ENCODE peak calls at places on chromosomes 7 and 10, in ten cellular contexts. One of them, this sample, is unnamed.
A peak's percentile ranks its signal among the peaks of the same experiment; 100 is the strongest.

GRCh38 chr7:7650682-7651206 is 10.2 kb downstream of the UMAD1 start:
- DNase-seq in H1: no peak
- DNase-seq in IMR-90: no peak
- DNase-seq in adrenal gland: no peak
- DNase-seq in testis: no peak
- DNase-seq in prostate gland: no peak
- DNase-seq in ovary: no peak
- DNase-seq in sigmoid colon: no peak
- DNase-seq in gastrocnemius medialis: no peak
- DNase-seq in HCT116: no peak
- DNase-seq in this sample: no peak

GRCh38 chr10:34854147-34854601 is 39.1 kb upstream of the PARD3 start:
- DNase-seq in ovary: peak; percentile 58
- DNase-seq in HCT116: no peak
- DNase-seq in sigmoid colon: peak; percentile 62
- DNase-seq in prostate gland: peak; percentile 38
- DNase-seq in H1: no peak
- DNase-seq in adrenal gland: peak; percentile 24
- DNase-seq in IMR-90: peak; percentile 64
- DNase-seq in testis: peak; percentile 47
- DNase-seq in gastrocnemius medialis: no peak
- DNase-seq in this sample: no peak

GRCh38 chr7:19397917-19398316 is 252.7 kb upstream of the FERD3L start:
- DNase-seq in testis: no peak
- DNase-seq in adrenal gland: no peak
- DNase-seq in H1: no peak
- DNase-seq in ovary: no peak
- DNase-seq in IMR-90: peak; percentile 39
- DNase-seq in HCT116: no peak
- DNase-seq in gastrocnemius medialis: no peak
- DNase-seq in sigmoid colon: no peak
- DNase-seq in prostate gland: no peak
- DNase-seq in this sample: no peak

GRCh38 chr7:129990403-129991192 is 37.8 kb upstream of the UBE2H start:
- DNase-seq in H1: no peak
- DNase-seq in ovary: no peak
- DNase-seq in IMR-90: peak; percentile 25
- DNase-seq in gastrocnemius medialis: no peak
- DNase-seq in HCT116: no peak
- DNase-seq in sigmoid colon: no peak
- DNase-seq in adrenal gland: no peak
- DNase-seq in testis: no peak
- DNase-seq in prostate gland: no peak
- DNase-seq in this sample: no peak

GRCh38 chr7:7919449-7919945 is 49.1 kb upstream of the GLCCI1 start:
- DNase-seq in H1: no peak
- DNase-seq in prostate gland: no peak
- DNase-seq in IMR-90: no peak
- DNase-seq in sigmoid colon: no peak
- DNase-seq in HCT116: no peak
- DNase-seq in testis: no peak
- DNase-seq in ovary: no peak
- DNase-seq in gastrocnemius medialis: no peak
- DNase-seq in adrenal gland: no peak
- DNase-seq in this sample: no peak

GRCh38 chr10:95247881-95248583 is 42.8 kb downstream of the PDLIM1 start:
- DNase-seq in ovary: no peak
- DNase-seq in IMR-90: no peak
- DNase-seq in HCT116: no peak
- DNase-seq in adrenal gland: peak; percentile 8
- DNase-seq in prostate gland: peak; percentile 55
- DNase-seq in sigmoid colon: no peak
- DNase-seq in H1: no peak
- DNase-seq in testis: no peak
- DNase-seq in gastrocnemius medialis: no peak
- DNase-seq in this sample: peak; percentile 45

GRCh38 chr7:148701414-148701813 is 2.7 kb downstream of the CUL1 start:
- DNase-seq in adrenal gland: no peak
- DNase-seq in HCT116: no peak
- DNase-seq in gastrocnemius medialis: no peak
- DNase-seq in IMR-90: peak; percentile 38
- DNase-seq in testis: no peak
- DNase-seq in ovary: no peak
- DNase-seq in prostate gland: no peak
- DNase-seq in H1: no peak
- DNase-seq in sigmoid colon: no peak
- DNase-seq in this sample: no peak

GRCh38 chr10:11373626-11374310 is 237.7 kb downstream of the USP6NL start:
- DNase-seq in IMR-90: no peak
- DNase-seq in ovary: no peak
- DNase-seq in adrenal gland: no peak
- DNase-seq in prostate gland: no peak
- DNase-seq in gastrocnemius medialis: no peak
- DNase-seq in testis: no peak
- DNase-seq in sigmoid colon: no peak
- DNase-seq in H1: no peak
- DNase-seq in HCT116: no peak
- DNase-seq in this sample: no peak

GRCh38 chr7:7210475-7211237 is 28.3 kb downstream of the C1GALT1 start:
- DNase-seq in adrenal gland: no peak
- DNase-seq in H1: peak; percentile 93
- DNase-seq in IMR-90: no peak
- DNase-seq in prostate gland: no peak
- DNase-seq in gastrocnemius medialis: no peak
- DNase-seq in testis: no peak
- DNase-seq in sigmoid colon: no peak
- DNase-seq in HCT116: no peak
- DNase-seq in ovary: no peak
- DNase-seq in this sample: no peak

GRCh38 chr10:90204956-90205695 is 503.7 kb downstream of the KIF20B start:
- DNase-seq in IMR-90: no peak
- DNase-seq in prostate gland: no peak
- DNase-seq in testis: no peak
- DNase-seq in ovary: no peak
- DNase-seq in gastrocnemius medialis: no peak
- DNase-seq in adrenal gland: no peak
- DNase-seq in sigmoid colon: no peak
- DNase-seq in H1: no peak
- DNase-seq in HCT116: no peak
- DNase-seq in this sample: no peak

GRCh38 chr7:14850039-14850438 is 52.5 kb downstream of the DGKB start:
- DNase-seq in HCT116: no peak
- DNase-seq in prostate gland: no peak
- DNase-seq in gastrocnemius medialis: no peak
- DNase-seq in testis: no peak
- DNase-seq in H1: no peak
- DNase-seq in IMR-90: peak; percentile 20
- DNase-seq in adrenal gland: no peak
- DNase-seq in ovary: no peak
- DNase-seq in sigmoid colon: no peak
- DNase-seq in this sample: no peak

GRCh38 chr10:130188195-130189175 is 52.3 kb downstream of the GLRX3 start:
- DNase-seq in ovary: no peak
- DNase-seq in sigmoid colon: no peak
- DNase-seq in IMR-90: no peak
- DNase-seq in H1: no peak
- DNase-seq in testis: no peak
- DNase-seq in adrenal gland: no peak
- DNase-seq in HCT116: no peak
- DNase-seq in gastrocnemius medialis: no peak
- DNase-seq in prostate gland: no peak
- DNase-seq in this sample: no peak

GRCh38 chr10:130190737-130191115 is 54.5 kb downstream of the GLRX3 start:
- DNase-seq in ovary: no peak
- DNase-seq in gastrocnemius medialis: no peak
- DNase-seq in testis: no peak
- DNase-seq in prostate gland: no peak
- DNase-seq in sigmoid colon: no peak
- DNase-seq in IMR-90: no peak
- DNase-seq in adrenal gland: no peak
- DNase-seq in H1: no peak
- DNase-seq in HCT116: no peak
- DNase-seq in this sample: no peak

GRCh38 chr10:130189466-130190064 is 53.4 kb downstream of the GLRX3 start:
- DNase-seq in testis: no peak
- DNase-seq in sigmoid colon: no peak
- DNase-seq in IMR-90: no peak
- DNase-seq in HCT116: no peak
- DNase-seq in H1: no peak
- DNase-seq in gastrocnemius medialis: no peak
- DNase-seq in ovary: no peak
- DNase-seq in adrenal gland: peak; percentile 36
- DNase-seq in prostate gland: peak; percentile 17
- DNase-seq in this sample: no peak

GRCh38 chr10:130191380-130191779 is 55.2 kb downstream of the GLRX3 start:
- DNase-seq in gastrocnemius medialis: no peak
- DNase-seq in adrenal gland: no peak
- DNase-seq in H1: no peak
- DNase-seq in IMR-90: no peak
- DNase-seq in ovary: no peak
- DNase-seq in testis: no peak
- DNase-seq in HCT116: no peak
- DNase-seq in sigmoid colon: no peak
- DNase-seq in prostate gland: no peak
- DNase-seq in this sample: no peak

DNA sequence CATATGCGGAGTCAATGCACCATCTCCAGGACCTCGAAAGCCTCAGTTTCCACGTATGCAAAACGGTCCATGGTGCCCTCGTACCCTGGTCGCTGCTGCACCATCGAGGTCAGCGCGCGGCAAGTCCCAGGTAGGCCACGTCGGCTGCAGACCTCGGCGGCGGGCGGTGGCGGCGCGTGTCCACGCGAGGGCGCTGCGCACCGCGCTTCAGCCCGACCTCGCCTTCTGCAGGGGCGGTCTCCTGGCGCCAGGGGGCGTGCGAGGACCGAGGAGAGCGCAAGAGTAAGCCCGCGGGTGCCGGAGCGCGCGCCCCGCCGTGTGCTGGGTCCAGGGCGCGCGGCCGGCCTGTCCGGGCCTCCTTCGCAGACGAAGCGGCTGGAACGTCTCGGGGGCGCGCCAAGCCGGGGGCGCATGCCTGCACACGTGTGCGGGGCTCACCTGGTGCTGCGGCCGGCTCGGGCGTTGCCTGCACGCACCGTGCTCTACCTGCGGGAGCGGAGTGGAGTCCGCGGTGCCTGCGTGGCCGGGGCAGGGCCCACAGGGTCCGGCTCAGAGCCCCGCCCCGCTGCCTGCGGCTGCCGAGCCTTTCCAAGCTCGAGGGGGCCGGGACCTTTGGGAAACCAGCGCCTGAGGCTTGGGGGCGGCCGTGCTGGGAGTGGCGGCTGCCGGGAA is 54.0 kb downstream of the GLRX3 start:
- DNase-seq in HCT116: peak; percentile 18
- DNase-seq in ovary: peak; percentile 94
- DNase-seq in gastrocnemius medialis: peak; percentile 62
- DNase-seq in testis: peak; percentile 94
- DNase-seq in sigmoid colon: peak; percentile 91
- DNase-seq in adrenal gland: peak; percentile 91
- DNase-seq in prostate gland: peak; percentile 84
- DNase-seq in IMR-90: peak; percentile 75
- DNase-seq in H1: peak; percentile 87
- DNase-seq in this sample: peak; percentile 83
- TF ChIP-seq POLR2A in HCT116: no peak
- TF ChIP-seq POLR2A in ovary: no peak
- TF ChIP-seq POLR2A in gastrocnemius medialis: no peak
- TF ChIP-seq POLR2A in testis: no peak
- TF ChIP-seq POLR2A in sigmoid colon: no peak
- TF ChIP-seq POLR2A in adrenal gland: no peak
- TF ChIP-seq POLR2A in prostate gland: no peak
- TF ChIP-seq POLR2A in IMR-90: no peak
- TF ChIP-seq POLR2A in H1: peak; percentile 8
- TF ChIP-seq POLR2A in this sample: no peak

DNA sequence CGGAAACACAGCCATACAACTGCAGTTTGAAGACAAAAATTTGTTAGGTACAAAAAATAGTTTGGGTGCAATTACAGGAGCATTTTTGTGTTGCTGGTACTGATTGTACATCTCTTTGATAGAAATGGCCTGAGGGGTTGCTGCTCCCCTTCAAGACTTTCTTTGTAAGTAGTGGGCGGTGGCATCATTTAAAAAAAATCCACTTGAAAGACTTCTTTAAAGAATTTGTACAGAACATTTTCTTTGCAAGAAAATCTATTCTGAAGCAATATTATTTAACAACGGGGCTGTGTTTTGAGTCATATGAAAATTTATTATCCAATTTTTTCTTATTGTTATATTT is 144.1 kb upstream of the CAV2 start:
- DNase-seq in IMR-90: no peak
- DNase-seq in testis: no peak
- DNase-seq in gastrocnemius medialis: no peak
- DNase-seq in HCT116: no peak
- DNase-seq in ovary: no peak
- DNase-seq in sigmoid colon: no peak
- DNase-seq in prostate gland: no peak
- DNase-seq in adrenal gland: no peak
- DNase-seq in H1: no peak
- DNase-seq in this sample: no peak
- H3K4me1 ChIP-seq in IMR-90: peaks cover 24% of the 10 kb centered on the region
- H3K4me1 ChIP-seq in testis: peaks cover 13% of the 10 kb centered on the region
- H3K4me1 ChIP-seq in gastrocnemius medialis: peaks cover 29% of the 10 kb centered on the region
- H3K4me1 ChIP-seq in HCT116: peaks cover 66% of the 10 kb centered on the region
- H3K4me1 ChIP-seq in ovary: peaks cover 24% of the 10 kb centered on the region
- H3K4me1 ChIP-seq in sigmoid colon: peaks cover 47% of the 10 kb centered on the region
- H3K4me1 ChIP-seq in prostate gland: no peaks in the 10 kb centered on the region
- H3K4me1 ChIP-seq in adrenal gland: peaks cover 31% of the 10 kb centered on the region
- H3K4me1 ChIP-seq in H1: no peaks in the 10 kb centered on the region
- H3K4me1 ChIP-seq in this sample: peaks cover 54% of the 10 kb centered on the region

GRCh38 chr7:151349507-151349853 is 7.9 kb downstream of the NUB1 start:
- DNase-seq in sigmoid colon: no peak
- DNase-seq in H1: no peak
- DNase-seq in prostate gland: no peak
- DNase-seq in IMR-90: no peak
- DNase-seq in testis: no peak
- DNase-seq in gastrocnemius medialis: no peak
- DNase-seq in ovary: no peak
- DNase-seq in HCT116: no peak
- DNase-seq in adrenal gland: peak; percentile 34
- DNase-seq in this sample: no peak
- H3K36me3 ChIP-seq in sigmoid colon: peaks cover 38% of the 10 kb centered on the region
- H3K36me3 ChIP-seq in H1: peaks cover 34% of the 10 kb centered on the region
- H3K36me3 ChIP-seq in prostate gland: peaks cover 23% of the 10 kb centered on the region
- H3K36me3 ChIP-seq in IMR-90: peaks cover 46% of the 10 kb centered on the region
- H3K36me3 ChIP-seq in testis: no peaks in the 10 kb centered on the region
- H3K36me3 ChIP-seq in gastrocnemius medialis: no peaks in the 10 kb centered on the region
- H3K36me3 ChIP-seq in ovary: no peaks in the 10 kb centered on the region
- H3K36me3 ChIP-seq in HCT116: peaks cover 23% of the 10 kb centered on the region
- H3K36me3 ChIP-seq in adrenal gland: peaks cover 50% of the 10 kb centered on the region
- H3K36me3 ChIP-seq in this sample: peaks cover 87% of the 10 kb centered on the region

GRCh38 chr10:4561301-4561700 is 264.7 kb upstream of the AKR1E2 start:
- DNase-seq in testis: no peak
- DNase-seq in adrenal gland: no peak
- DNase-seq in prostate gland: no peak
- DNase-seq in HCT116: no peak
- DNase-seq in gastrocnemius medialis: no peak
- DNase-seq in ovary: no peak
- DNase-seq in sigmoid colon: no peak
- DNase-seq in IMR-90: no peak
- DNase-seq in H1: no peak
- DNase-seq in this sample: no peak

GRCh38 chr10:4555920-4556319 is 270.1 kb upstream of the AKR1E2 start:
- DNase-seq in H1: no peak
- DNase-seq in sigmoid colon: no peak
- DNase-seq in prostate gland: no peak
- DNase-seq in gastrocnemius medialis: no peak
- DNase-seq in adrenal gland: no peak
- DNase-seq in testis: no peak
- DNase-seq in ovary: no peak
- DNase-seq in HCT116: no peak
- DNase-seq in IMR-90: no peak
- DNase-seq in this sample: no peak

GRCh38 chr10:4557469-4557868 is 268.5 kb upstream of the AKR1E2 start:
- DNase-seq in sigmoid colon: no peak
- DNase-seq in ovary: no peak
- DNase-seq in IMR-90: no peak
- DNase-seq in gastrocnemius medialis: no peak
- DNase-seq in prostate gland: no peak
- DNase-seq in testis: no peak
- DNase-seq in H1: no peak
- DNase-seq in adrenal gland: no peak
- DNase-seq in HCT116: no peak
- DNase-seq in this sample: no peak
- TF ChIP-seq POLR2A in sigmoid colon: no peak
- TF ChIP-seq POLR2A in ovary: no peak
- TF ChIP-seq POLR2A in IMR-90: no peak
- TF ChIP-seq POLR2A in gastrocnemius medialis: no peak
- TF ChIP-seq POLR2A in prostate gland: no peak
- TF ChIP-seq POLR2A in testis: no peak
- TF ChIP-seq POLR2A in H1: no peak
- TF ChIP-seq POLR2A in adrenal gland: no peak
- TF ChIP-seq POLR2A in HCT116: no peak
- TF ChIP-seq POLR2A in this sample: no peak

This sample was measured in heart left ventricle.